ENCODE peak calls at places on chromosomes 2 and 18, in five cellular contexts. Y is kidney epithelial cell, J is mesendoderm, I is fibroblast of mammary gland, F is IMR-90. W is an unnamed sample.

GRCh38 chr2:30366199-30366691 is 80.8 kb upstream of the LCLAT1 start:
- DNase-seq in Y (no peak), J (no peak), I (peak), F (peak), W (peak)

GRCh38 chr18:9321017-9321452 is 13.5 kb upstream of the TWSG1 start:
- DNase-seq in Y (no peak), J (peak), I (peak), F (peak), W (peak)

GRCh38 chr2:218476676-218477075 is 57.8 kb downstream of the VIL1 start:
- DNase-seq in Y (no peak), J (no peak), I (peak), F (peak), W (no peak)

GRCh38 chr2:43043471-43043870 is 182.9 kb downstream of the ZFP36L2 start:
- DNase-seq in Y (no peak), J (no peak), I (no peak), F (no peak), W (no peak)

GRCh38 chr2:138827426-138828054 is 47.4 kb upstream of the NXPH2 start:
- DNase-seq in Y (peak), J (peak), I (peak), F (peak), W (peak)

GRCh38 chr18:58004317-58004716 is 39.7 kb upstream of the NEDD4L start:
- DNase-seq in Y (peak), J (no peak), I (peak), F (peak), W (peak)

GRCh38 chr2:196291873-196292800 is 120.8 kb upstream of the STK17B start:
- DNase-seq in Y (peak), J (peak), I (no peak), F (no peak), W (peak)

GRCh38 chr2:120104002-120104467 is 91.2 kb downstream of the EPB41L5 start:
- DNase-seq in Y (peak), J (no peak), I (peak), F (peak), W (peak)

GRCh38 chr2:17791121-17791902 is 24.9 kb upstream of the MSGN1 start:
- DNase-seq in Y (no peak), J (no peak), I (peak), F (peak), W (peak)

GRCh38 chr2:161418715-161419337 is 2.7 kb downstream of the TBR1 start:
- DNase-seq in Y (no peak), J (peak), I (no peak), F (peak), W (peak)

GRCh38 chr2:219851801-219852481 is 224.5 kb downstream of the SLC4A3 start:
- DNase-seq in Y (no peak), J (no peak), I (peak), F (peak), W (peak)

GRCh38 chr2:205734436-205734835 is 52.1 kb downstream of the NRP2 start:
- DNase-seq in Y (peak), J (peak), I (peak), F (peak), W (peak)

GRCh38 chr18:3159830-3160229 is 59.9 kb downstream of the MYOM1 start:
- DNase-seq in Y (no peak), J (no peak), I (no peak), F (no peak), W (no peak)

GRCh38 chr2:239263231-239263936 is 137.4 kb downstream of the HDAC4 start:
- DNase-seq in Y (no peak), J (no peak), I (no peak), F (no peak), W (no peak)

GRCh38 chr2:169891593-169892298 is 64.5 kb downstream of the UBR3 start:
- DNase-seq in Y (no peak), J (no peak), I (peak), F (peak), W (peak)

GRCh38 chr18:50627594-50628542 is 68.0 kb downstream of the MAPK4 start:
- DNase-seq in Y (no peak), J (no peak), I (no peak), F (no peak), W (no peak)

GRCh38 chr2:226673314-226673723 is 126.3 kb downstream of the IRS1 start:
- DNase-seq in Y (no peak), J (peak), I (peak), F (peak), W (peak)

DNA sequence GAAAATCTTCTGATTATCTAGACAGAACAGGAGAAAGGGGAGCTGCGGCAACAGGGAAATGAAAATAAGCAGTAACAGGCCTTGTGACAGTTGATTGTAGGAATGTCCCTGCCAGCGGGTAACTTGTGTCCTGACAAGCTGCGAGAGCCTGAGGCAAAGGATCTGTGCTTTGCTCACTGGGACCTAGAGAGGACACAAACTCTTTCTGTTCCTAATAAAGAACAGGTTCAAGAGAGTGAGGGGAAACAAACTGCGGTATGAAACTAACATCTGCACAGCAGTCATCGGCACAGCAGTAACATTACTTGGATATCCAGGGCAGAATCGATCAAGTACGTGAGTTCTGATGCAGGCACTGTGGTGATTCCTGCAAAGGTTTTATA is 103.8 kb upstream of the THOC1 start:
- DNase-seq in Y (no peak), J (peak), I (no peak), F (no peak), W (peak)
- H3K4me3 ChIP-seq in Y (no peak), J (no peak), I (no peak), F (no peak), W (no peak)

GRCh38 chr18:24185805-24186204 is 46.9 kb downstream of the CABYR start:
- DNase-seq in Y (no peak), J (no peak), I (peak), F (peak), W (peak)
- H3K4me3 ChIP-seq in Y (no peak), J (no peak), I (no peak), F (no peak), W (no peak)

GRCh38 chr18:76530391-76530790 is 35.3 kb upstream of the ZNF516 start:
- DNase-seq in Y (no peak), J (no peak), I (no peak), F (no peak), W (no peak)

GRCh38 chr18:76528477-76529432 is 33.7 kb upstream of the ZNF516 start:
- DNase-seq in Y (no peak), J (peak), I (peak), F (peak), W (peak)

GRCh38 chr18:76530846-76531245 is 35.8 kb upstream of the ZNF516 start:
- DNase-seq in Y (no peak), J (no peak), I (no peak), F (no peak), W (no peak)

GRCh38 chr18:76532875-76533274 is 37.8 kb upstream of the ZNF516 start:
- DNase-seq in Y (no peak), J (no peak), I (no peak), F (no peak), W (no peak)

DNA sequence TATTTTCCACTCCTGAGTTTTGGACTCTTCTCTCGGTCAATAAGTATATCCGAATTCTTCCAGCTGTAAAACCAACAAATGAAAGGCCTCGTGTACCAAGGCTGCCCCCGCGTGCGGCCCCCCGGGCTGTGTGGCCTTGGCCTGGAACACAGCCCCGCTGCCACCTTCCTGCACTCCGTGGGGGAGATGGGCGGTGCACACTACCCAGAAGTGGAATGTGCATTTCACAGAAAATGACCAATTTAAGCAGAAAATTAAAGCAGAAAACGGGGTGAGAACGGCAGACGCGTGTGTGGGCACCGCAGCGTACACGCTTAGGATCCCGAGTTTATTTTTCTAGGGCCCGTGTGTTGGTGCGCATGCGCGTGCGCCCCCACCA is 34.4 kb upstream of the ZNF516 start:
- DNase-seq in Y (no peak), J (no peak), I (no peak), F (no peak), W (no peak)
- H3K4me3 ChIP-seq in Y (no peak), J (no peak), I (peak), F (no peak), W (peak)

GRCh38 chr18:54830260-54830659 is 2.0 kb downstream of the RAB27B start:
- DNase-seq in Y (no peak), J (no peak), I (peak), F (no peak), W (no peak)

GRCh38 chr18:54825626-54826344 is 2.5 kb upstream of the RAB27B start:
- DNase-seq in Y (no peak), J (no peak), I (no peak), F (no peak), W (no peak)

GRCh38 chr18:54828290-54828871 is at the start of gene RAB27B:
- DNase-seq in Y (peak), J (peak), I (peak), F (peak), W (peak)

GRCh38 chr18:54829856-54830255 is 1.6 kb downstream of the RAB27B start:
- DNase-seq in Y (no peak), J (no peak), I (no peak), F (no peak), W (no peak)

GRCh38 chr18:54828986-54829385 is 709 bp downstream of the RAB27B start:
- DNase-seq in Y (no peak), J (no peak), I (peak), F (no peak), W (no peak)
- H3K4me3 ChIP-seq in Y (peak), J (no peak), I (peak), F (peak), W (peak)

GRCh38 chr18:70464343-70465114 is 175.7 kb downstream of the SOCS6 start:
- DNase-seq in Y (no peak), J (peak), I (peak), F (peak), W (peak)
- H3K4me3 ChIP-seq in Y (peak), J (no peak), I (peak), F (peak), W (peak)

W was measured in adipocyte.